ENCODE peak calls at places on chromosomes 4 and X, in five cellular contexts. C is stomach, D is endodermal cell, W is A549, Z is K562. T is an unnamed sample.

GRCh38 chr4:145528601-145529000 is 46.9 kb downstream of the SMAD1 start:
- DNase-seq in C (no peak), D (no peak), W (peak; percentile 10), Z (no peak), T (no peak)

GRCh38 chrX:56726609-56727008 is 2.4 kb upstream of the NBDY start:
- DNase-seq in C (no peak), D (no peak), W (peak; percentile 67), Z (peak; percentile 7), T (peak; percentile 64)

GRCh38 chr4:8664976-8665375 is 72.4 kb downstream of the CPZ start:
- DNase-seq in C (no peak), D (peak; percentile 44), W (no peak), Z (no peak), T (no peak)

GRCh38 chr4:94304365-94304971 is 38.2 kb downstream of the HPGDS start:
- DNase-seq in C (no peak), D (no peak), W (peak; percentile 38), Z (no peak), T (no peak)

GRCh38 chr4:87589531-87589930 is 18.8 kb upstream of the DSPP start:
- DNase-seq in C (no peak), D (no peak), W (peak; percentile 29), Z (no peak), T (no peak)

GRCh38 chrX:18640686-18641085 is 31.2 kb downstream of the RS1 start:
- DNase-seq in C (no peak), D (peak; percentile 88), W (no peak), Z (no peak), T (no peak)

GRCh38 chrX:124455966-124456365 is 109.6 kb downstream of the SH2D1A start:
- DNase-seq in C (no peak), D (no peak), W (no peak), Z (no peak), T (no peak)

GRCh38 chr4:61397174-61397573 is 197.0 kb downstream of the ADGRL3 start:
- DNase-seq in C (no peak), D (no peak), W (no peak), Z (no peak), T (no peak)

GRCh38 chr4:176753049-176753448 is 39.7 kb downstream of the VEGFC start:
- DNase-seq in C (no peak), D (no peak), W (no peak), Z (no peak), T (no peak)

GRCh38 chr4:120331486-120332281 is 265.0 kb upstream of the MAD2L1 start:
- DNase-seq in C (no peak), D (no peak), W (no peak), Z (no peak), T (no peak)
- H3K4me1 ChIP-seq in C (no peaks in the 10 kb centered on the region), D (no peaks in the 10 kb centered on the region), W (no peaks in the 10 kb centered on the region), Z (no peaks in the 10 kb centered on the region), T (no peaks in the 10 kb centered on the region)

DNA sequence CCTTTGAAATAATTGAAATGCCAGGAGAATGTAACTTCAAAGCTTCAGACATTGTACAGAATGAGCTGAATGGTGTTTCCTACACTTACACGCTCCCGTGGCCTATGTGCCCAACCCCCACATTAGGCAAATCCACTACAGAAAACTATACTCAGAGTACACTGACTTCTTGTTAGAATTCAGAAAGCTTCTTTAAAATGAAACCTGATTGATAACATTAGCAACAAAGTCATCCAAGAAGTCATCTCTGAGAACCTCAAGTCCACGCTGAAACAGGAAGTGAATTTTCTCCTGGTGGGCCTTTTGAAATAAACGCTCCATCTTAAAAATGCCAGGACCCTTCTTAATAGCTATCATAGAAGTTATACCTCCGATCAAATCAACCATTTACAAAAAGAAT is 136.3 kb downstream of the TSPAN5 start:
- DNase-seq in C (no peak), D (no peak), W (no peak), Z (no peak), T (no peak)
- H3K4me1 ChIP-seq in C (peaks cover 44% of the 10 kb centered on the region), D (peaks cover 4% of the 10 kb centered on the region), W (peaks cover 49% of the 10 kb centered on the region), Z (peaks cover 5% of the 10 kb centered on the region), T (peaks cover 30% of the 10 kb centered on the region)

GRCh38 chr4:159413252-159413941 is 310.5 kb downstream of the RAPGEF2 start:
- DNase-seq in C (no peak), D (no peak), W (no peak), Z (no peak), T (no peak)
- H3K4me1 ChIP-seq in C (no peaks in the 10 kb centered on the region), D (no peaks in the 10 kb centered on the region), W (peaks cover 5% of the 10 kb centered on the region), Z (no peaks in the 10 kb centered on the region), T (no peaks in the 10 kb centered on the region)

GRCh38 chr4:186689476-186689875 is 34.2 kb downstream of the FAT1 start:
- DNase-seq in C (no peak), D (no peak), W (no peak), Z (no peak), T (no peak)
- H3K4me1 ChIP-seq in C (peaks cover 40% of the 10 kb centered on the region), D (peaks cover 15% of the 10 kb centered on the region), W (peaks cover 77% of the 10 kb centered on the region), Z (peaks cover 8% of the 10 kb centered on the region), T (no peaks in the 10 kb centered on the region)

GRCh38 chrX:107849747-107850478 is 24.2 kb downstream of the MID2 start:
- DNase-seq in C (no peak), D (peak; percentile 69), W (peak; percentile 14), Z (no peak), T (no peak)
- H3K4me1 ChIP-seq in C (no peaks in the 10 kb centered on the region), D (no peaks in the 10 kb centered on the region), W (no peaks in the 10 kb centered on the region), Z (no peaks in the 10 kb centered on the region), T (no peaks in the 10 kb centered on the region)

DNA sequence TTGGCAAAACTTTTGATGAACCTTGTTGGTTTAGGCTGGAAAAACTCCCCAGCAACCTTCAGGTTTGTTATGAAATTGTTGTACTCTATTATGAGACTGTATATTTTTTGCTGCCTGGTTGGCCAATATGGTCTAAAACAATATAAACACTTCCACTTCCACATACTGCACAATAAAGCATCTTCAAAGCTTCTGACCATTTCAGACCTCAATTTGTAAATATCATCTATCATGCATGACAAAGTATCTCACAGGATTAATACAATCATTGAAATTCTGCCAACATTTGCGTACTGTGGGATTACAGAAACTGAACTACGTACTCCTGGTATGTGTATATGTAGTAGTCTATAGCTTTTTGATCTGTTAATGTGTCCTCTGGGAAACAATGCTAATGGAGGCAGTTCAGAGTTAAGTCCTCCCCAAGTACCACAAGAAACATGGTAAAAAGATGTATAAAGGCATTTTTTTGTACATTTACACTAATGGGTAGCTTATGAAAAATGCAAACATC is 40.4 kb downstream of the GPC4 start:
- DNase-seq in C (no peak), D (no peak), W (no peak), Z (no peak), T (no peak)
- H3K4me1 ChIP-seq in C (peaks cover 28% of the 10 kb centered on the region), D (peaks cover 8% of the 10 kb centered on the region), W (no peaks in the 10 kb centered on the region), Z (no peaks in the 10 kb centered on the region), T (no peaks in the 10 kb centered on the region)

DNA sequence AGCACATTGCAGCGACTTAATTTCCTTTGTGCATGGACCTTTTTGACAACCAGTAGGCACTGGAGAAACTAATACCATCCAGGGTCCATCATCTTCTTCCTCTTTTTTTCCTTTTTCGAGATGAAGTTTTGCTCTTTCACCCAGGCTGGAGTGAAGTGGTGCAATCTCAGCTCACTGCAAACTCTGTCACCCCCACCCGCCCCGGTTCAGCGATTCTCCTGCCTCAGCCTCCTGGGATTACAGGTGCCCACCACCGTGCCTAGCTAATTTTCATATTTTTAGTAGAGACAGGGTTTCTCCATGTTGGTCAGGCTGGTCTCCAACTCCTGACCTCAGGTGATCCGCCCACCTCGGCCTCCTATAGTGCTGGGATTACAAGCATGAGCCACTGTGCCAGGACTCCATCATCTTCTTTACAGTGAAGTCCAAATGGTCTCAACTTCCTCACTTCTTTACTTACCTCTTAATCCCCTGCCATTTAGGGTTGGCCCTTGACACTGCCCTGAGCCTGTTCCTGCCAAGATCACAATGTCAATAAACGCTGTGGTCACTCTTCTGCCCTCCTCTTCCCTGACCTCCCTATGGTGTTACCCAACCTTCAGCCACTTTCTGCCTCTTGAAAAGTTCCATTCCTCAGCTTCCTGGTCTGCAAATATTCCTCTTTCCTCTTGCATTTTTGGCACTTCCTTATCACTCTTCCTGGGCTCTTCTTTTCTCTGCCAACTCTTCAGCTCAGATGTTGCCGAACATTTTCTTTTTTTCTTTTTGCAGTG is 119.8 kb upstream of the SLC34A2 start:
- DNase-seq in C (no peak), D (peak; percentile 45), W (no peak), Z (no peak), T (no peak)
- H3K4me1 ChIP-seq in C (peaks cover 4% of the 10 kb centered on the region), D (no peaks in the 10 kb centered on the region), W (no peaks in the 10 kb centered on the region), Z (no peaks in the 10 kb centered on the region), T (no peaks in the 10 kb centered on the region)

GRCh38 chrX:48940404-48940955 is 16.9 kb downstream of the OTUD5 start:
- DNase-seq in C (no peak), D (no peak), W (no peak), Z (peak; percentile 71), T (no peak)

GRCh38 chrX:48937065-48937907 is 18.5 kb upstream of the PIM2 start:
- DNase-seq in C (peak; percentile 72), D (peak; percentile 64), W (no peak), Z (peak; percentile 62), T (peak; percentile 93)

GRCh38 chrX:48939417-48940228 is 17.8 kb downstream of the OTUD5 start:
- DNase-seq in C (no peak), D (no peak), W (no peak), Z (no peak), T (peak; percentile 45)

GRCh38 chrX:48936429-48937064 is 17.7 kb upstream of the PIM2 start:
- DNase-seq in C (no peak), D (no peak), W (no peak), Z (no peak), T (no peak)

GRCh38 chrX:48938721-48939416 is 18.5 kb downstream of the OTUD5 start:
- DNase-seq in C (no peak), D (no peak), W (no peak), Z (no peak), T (peak; percentile 82)
- H3K4me1 ChIP-seq in C (peaks cover 54% of the 10 kb centered on the region), D (peaks cover 3% of the 10 kb centered on the region), W (no peaks in the 10 kb centered on the region), Z (peaks cover 77% of the 10 kb centered on the region), T (peaks cover 97% of the 10 kb centered on the region)

GRCh38 chr4:168587326-168588125 is 90.7 kb downstream of the PALLD start:
- DNase-seq in C (no peak), D (peak; percentile 52), W (peak; percentile 76), Z (no peak), T (no peak)
- H3K4me1 ChIP-seq in C (peaks cover 20% of the 10 kb centered on the region), D (peaks cover 6% of the 10 kb centered on the region), W (peaks cover 63% of the 10 kb centered on the region), Z (no peaks in the 10 kb centered on the region), T (no peaks in the 10 kb centered on the region)